ENCODE peak calls at places on chromosome 2, in nine cellular contexts. L, K, T, C, Z, V, N, A and O are unnamed samples.

GRCh38 chr2:213247566-213247965 is 36.7 kb upstream of the SPAG16 start:
- DNase-seq in A (no peak), T (no peak), V (no peak), K (no peak), Z (no peak), C (no peak), L (no peak), N (no peak), O (no peak)

GRCh38 chr2:97931118-97931850 is 64.5 kb downstream of the TMEM131 start:
- DNase-seq in T (no peak), V (no peak), N (no peak), Z (no peak), C (no peak), K (no peak), A (no peak), L (peak), O (no peak)

GRCh38 chr2:88874063-88874657 is 182.7 kb downstream of the RPIA start:
- DNase-seq in V (no peak), T (peak), L (peak), C (peak), N (no peak), A (no peak), Z (peak), K (no peak), O (peak)

GRCh38 chr2:146417942-146418341 is 1426.9 kb upstream of the ACVR2A start:
- DNase-seq in L (no peak), K (no peak), V (no peak), C (no peak), A (no peak), T (no peak), Z (no peak), N (no peak), O (no peak)

GRCh38 chr2:222440670-222441422 is 16.5 kb downstream of the SGPP2 start:
- DNase-seq in N (peak), L (peak), Z (no peak), K (no peak), C (peak), T (peak), V (no peak), A (no peak), O (peak)

GRCh38 chr2:69766014-69766413 is 24.1 kb downstream of the ANXA4 start:
- DNase-seq in L (no peak), N (no peak), K (no peak), Z (no peak), A (no peak), C (peak), T (no peak), V (no peak), O (no peak)

GRCh38 chr2:173652731-173653426 is 298.2 kb downstream of the CDCA7 start:
- DNase-seq in C (peak), Z (no peak), A (no peak), V (no peak), N (peak), K (no peak), L (no peak), T (peak), O (peak)

GRCh38 chr2:37389395-37389794 is 45.0 kb downstream of the QPCT start:
- DNase-seq in T (no peak), Z (no peak), N (no peak), K (no peak), V (no peak), A (no peak), C (no peak), L (no peak), O (no peak)

GRCh38 chr2:53751728-53752127 is 15.9 kb upstream of the CHAC2 start:
- DNase-seq in Z (no peak), L (no peak), K (no peak), V (no peak), T (no peak), N (no peak), A (no peak), C (no peak), O (peak)

GRCh38 chr2:15800489-15801329 is 139.6 kb upstream of the MYCN start:
- DNase-seq in T (peak), K (no peak), L (peak), V (no peak), Z (no peak), N (no peak), C (no peak), A (no peak), O (no peak)

GRCh38 chr2:150169230-150169629 is 318.2 kb downstream of the RND3 start:
- DNase-seq in N (no peak), V (no peak), L (no peak), Z (no peak), C (no peak), K (no peak), A (no peak), T (no peak), O (peak)

GRCh38 chr2:55140316-55141219 is 90.3 kb upstream of the RTN4 start:
- DNase-seq in A (no peak), C (no peak), Z (no peak), L (no peak), T (peak), K (no peak), N (no peak), V (no peak), O (no peak)

GRCh38 chr2:51201295-51201694 is 169.4 kb upstream of the NRXN1 start:
- DNase-seq in A (no peak), L (no peak), Z (no peak), V (no peak), N (no peak), K (no peak), C (no peak), T (no peak), O (no peak)

GRCh38 chr2:241869087-241869961 is at the start of gene RTP5:
- DNase-seq in A (no peak), V (no peak), T (no peak), K (no peak), L (no peak), C (no peak), N (no peak), Z (no peak), O (no peak)

GRCh38 chr2:232053777-232054176 is 92.3 kb downstream of the DIS3L2 start:
- DNase-seq in C (no peak), Z (no peak), K (no peak), V (no peak), L (no peak), T (peak), N (no peak), A (no peak), O (no peak)

GRCh38 chr2:71685073-71685848 is 231.9 kb downstream of the DYSF start:
- DNase-seq in C (no peak), L (no peak), Z (no peak), K (no peak), V (no peak), N (no peak), T (no peak), A (no peak), O (no peak)